ENCODE peak calls at places on chromosomes 7 and 10, in four cellular contexts. J is stimulated activated CD4-positive, alpha-beta T cell treated with anti-CD3 and anti-CD28 coated beads, Interleukin-2, amount 100 ng/mL, for 48 hours; N is tibial artery; I is activated T-cell treated with anti-CD3 and anti-CD28 coated beads for 1 hour. B is an unnamed sample.

GRCh38 chr7:93810571-93810970 is 80.0 kb downstream of the TFPI2 start:
- DNase-seq in J (no peak), I (no peak), N (no peak), B (no peak)

GRCh38 chr7:142885311-142886230 is at the start of gene TRPV6:
- DNase-seq in I (no peak), N (peak), J (no peak), B (peak)

GRCh38 chr7:152743600-152743999 is 16.0 kb upstream of the ACTR3B start:
- DNase-seq in J (no peak), I (no peak), N (no peak), B (no peak)

GRCh38 chr10:126538439-126539140 is 131.9 kb downstream of the C10orf90 start:
- DNase-seq in N (no peak), I (no peak), J (no peak), B (no peak)

GRCh38 chr7:86687831-86688230 is 44.1 kb downstream of the GRM3 start:
- DNase-seq in J (no peak), I (no peak), N (no peak), B (no peak)

GRCh38 chr7:101747758-101748345 is 69.6 kb upstream of the CUX1 start:
- DNase-seq in J (no peak), I (no peak), N (no peak), B (no peak)

GRCh38 chr10:12350167-12350872 is 973 bp downstream of the CAMK1D start:
- DNase-seq in J (peak), I (peak), N (peak), B (peak)

GRCh38 chr7:43248961-43249807 is 136.7 kb downstream of the HECW1 start:
- DNase-seq in N (no peak), I (no peak), J (no peak), B (peak)